ENCODE peak calls at places on chromosomes 12 and 14, in six cellular contexts. G, M, T, H, W and B are unnamed samples.

GRCh38 chr12:55733021-55733555 is 4.3 kb upstream of the CD63 start:
- DNase-seq in G (no peak), M (no peak), T (no peak), H (no peak), W (no peak), B (no peak)

GRCh38 chr12:39779768-39780340 is 160.3 kb upstream of the ABCD2 start:
- DNase-seq in G (no peak), M (no peak), T (no peak), H (no peak), W (no peak), B (no peak)

GRCh38 chr12:34387711-34388635 is 365.7 kb downstream of the ALG10 start:
- DNase-seq in G (no peak), M (no peak), T (no peak), H (no peak), W (no peak), B (no peak)

GRCh38 chr12:46244273-46244672 is 24.6 kb downstream of the SLC38A1 start:
- DNase-seq in G (no peak), M (no peak), T (no peak), H (no peak), W (no peak), B (no peak)

GRCh38 chr14:100687386-100687785 is 39.3 kb upstream of the DLK1 start:
- DNase-seq in G (no peak), M (no peak), T (no peak), H (no peak), W (no peak), B (no peak)

GRCh38 chr12:39638178-39638577 is 18.6 kb upstream of the ABCD2 start:
- DNase-seq in G (no peak), M (no peak), T (no peak), H (no peak), W (no peak), B (no peak)

GRCh38 chr14:38107216-38107631 is 100.5 kb upstream of the SSTR1 start:
- DNase-seq in G (peak; percentile 20), M (no peak), T (no peak), H (no peak), W (no peak), B (no peak)

GRCh38 chr12:75862692-75863471 is 168.7 kb downstream of the PHLDA1 start:
- DNase-seq in G (peak; percentile 86), M (no peak), T (no peak), H (no peak), W (no peak), B (no peak)

GRCh38 chr12:50082644-50083043 is 2.5 kb upstream of the SMARCD1 start:
- DNase-seq in G (no peak), M (peak; percentile 75), T (no peak), H (no peak), W (no peak), B (no peak)

GRCh38 chr12:16393126-16393525 is 45.7 kb downstream of the MGST1 start:
- DNase-seq in G (no peak), M (no peak), T (no peak), H (no peak), W (no peak), B (no peak)

GRCh38 chr12:19030180-19030579 is 99.4 kb upstream of the PLEKHA5 start:
- DNase-seq in G (no peak), M (no peak), T (no peak), H (no peak), W (no peak), B (no peak)

GRCh38 chr12:94585624-94586023 is 64.7 kb downstream of the TMCC3 start:
- DNase-seq in G (no peak), M (peak; percentile 74), T (no peak), H (no peak), W (no peak), B (no peak)

GRCh38 chr12:34625116-34625515 is 602.8 kb downstream of the ALG10 start:
- DNase-seq in G (no peak), M (no peak), T (no peak), H (no peak), W (no peak), B (no peak)

GRCh38 chr14:52069617-52070431 is 965 bp upstream of the NID2 start:
- DNase-seq in G (peak; percentile 83), M (peak; percentile 26), T (peak; percentile 92), H (peak; percentile 53), W (no peak), B (no peak)

GRCh38 chr12:69553626-69554248 is 31.5 kb upstream of the CCT2 start:
- DNase-seq in G (peak; percentile 72), M (no peak), T (no peak), H (no peak), W (no peak), B (no peak)

GRCh38 chr14:64549805-64550538 is at the start of gene PPP1R36:
- DNase-seq in G (no peak), M (peak; percentile 81), T (no peak), H (no peak), W (no peak), B (no peak)

GRCh38 chr12:66008985-66009384 is 121.6 kb downstream of the LLPH start:
- DNase-seq in G (no peak), M (no peak), T (peak; percentile 34), H (no peak), W (no peak), B (no peak)

GRCh38 chr14:104874571-104875411 is 9.7 kb downstream of the CEP170B start:
- DNase-seq in G (no peak), M (no peak), T (no peak), H (peak; percentile 18), W (no peak), B (no peak)
- TF ChIP-seq POLR2A in G (no peak), M (no peak), T (no peak), H (no peak), W (no peak), B (no peak)

GRCh38 chr12:2003676-2004112 is 563 bp downstream of the DCP1B start:
- DNase-seq in G (peak; percentile 24), M (no peak), T (no peak), H (no peak), W (no peak), B (no peak)

GRCh38 chr12:2009623-2010022 is 5.4 kb upstream of the DCP1B start:
- DNase-seq in G (no peak), M (no peak), T (no peak), H (no peak), W (no peak), B (no peak)

GRCh38 chr12:2008677-2009076 is 4.4 kb upstream of the DCP1B start:
- DNase-seq in G (peak; percentile 90), M (no peak), T (no peak), H (no peak), W (no peak), B (no peak)

GRCh38 chr12:2004113-2004929 is at the start of gene DCP1B:
- DNase-seq in G (peak; percentile 98), M (peak; percentile 98), T (peak; percentile 99), H (peak; percentile 97), W (peak; percentile 87), B (peak; percentile 90)
- TF ChIP-seq POLR2A in G (peak; percentile 75), M (peak; percentile 73), T (peak; percentile 9), H (no peak), W (peak; percentile 79), B (peak; percentile 25)

GRCh38 chr12:123457980-123458779 is at the start of gene SNRNP35:
- DNase-seq in G (peak; percentile 74), M (peak; percentile 85), T (peak; percentile 95), H (peak; percentile 83), W (peak; percentile 76), B (peak; percentile 48)
- TF ChIP-seq POLR2A in G (peak; percentile 29), M (peak; percentile 55), T (no peak), H (no peak), W (peak; percentile 94), B (peak; percentile 55)

DNA sequence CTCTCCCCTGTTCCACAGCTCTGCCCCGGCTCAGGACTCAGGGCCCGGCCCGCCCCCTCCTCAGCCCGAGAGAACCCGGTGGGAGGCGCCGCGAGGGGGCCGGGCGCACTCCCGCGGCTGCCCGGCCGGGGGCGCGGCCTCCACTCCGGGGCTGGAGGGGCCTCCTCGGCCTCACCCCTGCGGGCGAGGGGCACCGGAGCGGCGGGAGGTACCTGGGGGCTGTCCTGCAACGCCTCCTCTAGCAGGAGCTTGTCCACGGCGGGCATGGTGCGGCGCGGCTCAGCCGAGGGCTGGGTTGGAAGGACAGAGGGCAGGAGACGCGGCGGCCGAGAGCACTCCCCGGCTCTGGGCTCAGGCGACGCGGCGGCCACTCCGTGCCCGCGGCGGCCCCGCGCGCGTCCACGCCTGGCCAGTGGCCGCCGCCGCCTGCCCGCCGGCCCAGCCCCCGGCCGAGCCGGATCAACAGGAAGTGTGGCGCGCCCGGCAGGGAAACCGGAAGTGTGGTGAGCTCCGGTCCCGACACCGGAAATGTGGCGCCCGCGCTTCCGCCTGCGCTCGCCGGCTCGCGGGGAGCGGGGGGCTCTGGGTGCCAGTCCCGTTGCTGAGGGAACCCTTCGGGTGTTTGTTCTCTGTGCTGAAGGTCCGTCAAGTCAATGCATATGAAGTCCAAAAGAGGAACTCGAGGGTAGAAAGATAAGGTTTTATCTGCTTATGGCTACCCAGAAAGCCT is at the start of gene APPL2:
- DNase-seq in G (peak; percentile 87), M (peak; percentile 92), T (peak; percentile 95), H (peak; percentile 94), W (peak; percentile 93), B (peak; percentile 89)
- TF ChIP-seq POLR2A in G (peak; percentile 79), M (peak; percentile 77), T (peak; percentile 12), H (no peak), W (peak; percentile 84), B (peak; percentile 77)

GRCh38 chr12:124740691-124741137 is 123.0 kb downstream of the SCARB1 start:
- DNase-seq in G (peak; percentile 66), M (peak; percentile 50), T (no peak), H (peak; percentile 58), W (peak; percentile 28), B (peak; percentile 64)
- TF ChIP-seq POLR2A in G (no peak), M (no peak), T (no peak), H (no peak), W (no peak), B (peak; percentile 16)

GRCh38 chr14:99534333-99534732 is 53.1 kb downstream of the CCNK start:
- DNase-seq in G (no peak), M (no peak), T (no peak), H (no peak), W (no peak), B (no peak)
- TF ChIP-seq POLR2A in G (no peak), M (no peak), T (no peak), H (no peak), W (no peak), B (no peak)

GRCh38 chr14:85532981-85533820 is 3.3 kb downstream of the FLRT2 start:
- DNase-seq in G (peak; percentile 87), M (no peak), T (no peak), H (peak; percentile 53), W (no peak), B (peak; percentile 59)

GRCh38 chr14:85532570-85532969 is 2.6 kb downstream of the FLRT2 start:
- DNase-seq in G (no peak), M (no peak), T (no peak), H (no peak), W (no peak), B (no peak)

GRCh38 chr14:85531141-85531593 is 1.2 kb downstream of the FLRT2 start:
- DNase-seq in G (peak; percentile 58), M (no peak), T (no peak), H (peak; percentile 48), W (no peak), B (peak; percentile 43)

GRCh38 chr14:85530626-85531025 is 682 bp downstream of the FLRT2 start:
- DNase-seq in G (no peak), M (no peak), T (no peak), H (no peak), W (no peak), B (no peak)

GRCh38 chr14:85531594-85532391 is 1.8 kb downstream of the FLRT2 start:
- DNase-seq in G (peak; percentile 80), M (no peak), T (no peak), H (peak; percentile 51), W (no peak), B (peak; percentile 46)
- TF ChIP-seq POLR2A in G (no peak), M (no peak), T (no peak), H (no peak), W (no peak), B (no peak)

GRCh38 chr14:26216797-26217196 is 381.0 kb downstream of the NOVA1 start:
- DNase-seq in G (no peak), M (no peak), T (no peak), H (no peak), W (no peak), B (no peak)
- TF ChIP-seq POLR2A in G (no peak), M (no peak), T (no peak), H (no peak), W (no peak), B (no peak)